ENCODE peak calls at places on chromosomes 5 and 9, in seven cellular contexts. One of them, this sample, is unnamed.

GRCh38 chr9:123669355-123669754 is 260.6 kb downstream of the DENND1A start:
- DNase-seq in GM13977: no peak
- DNase-seq in Panc1: no peak
- DNase-seq in foreskin fibroblast: no peak
- DNase-seq in Peyer's patch: no peak
- DNase-seq in fibroblast of mammary gland: no peak
- DNase-seq in tibial artery: no peak
- DNase-seq in this sample: no peak

GRCh38 chr5:6717687-6718086 is 4.5 kb downstream of the TENT4A start:
- DNase-seq in GM13977: no peak
- DNase-seq in Panc1: no peak
- DNase-seq in foreskin fibroblast: no peak
- DNase-seq in Peyer's patch: no peak
- DNase-seq in fibroblast of mammary gland: no peak
- DNase-seq in tibial artery: no peak
- DNase-seq in this sample: no peak

GRCh38 chr5:44645502-44645901 is 163.2 kb upstream of the MRPS30 start:
- DNase-seq in GM13977: no peak
- DNase-seq in Panc1: no peak
- DNase-seq in foreskin fibroblast: no peak
- DNase-seq in Peyer's patch: no peak
- DNase-seq in fibroblast of mammary gland: no peak
- DNase-seq in tibial artery: no peak
- DNase-seq in this sample: no peak

GRCh38 chr9:73855206-73855605 is 641.9 kb upstream of the RORB start:
- DNase-seq in GM13977: no peak
- DNase-seq in Panc1: no peak
- DNase-seq in foreskin fibroblast: no peak
- DNase-seq in Peyer's patch: no peak
- DNase-seq in fibroblast of mammary gland: no peak
- DNase-seq in tibial artery: no peak
- DNase-seq in this sample: no peak

GRCh38 chr5:140293091-140293996 is 9.6 kb downstream of the PFDN1 start:
- DNase-seq in GM13977: no peak
- DNase-seq in Panc1: no peak
- DNase-seq in foreskin fibroblast: peak; percentile 58
- DNase-seq in Peyer's patch: no peak
- DNase-seq in fibroblast of mammary gland: peak; percentile 66
- DNase-seq in tibial artery: no peak
- DNase-seq in this sample: no peak

GRCh38 chr5:173781826-173782670 is 106.1 kb upstream of the CPEB4 start:
- DNase-seq in GM13977: no peak
- DNase-seq in Panc1: peak; percentile 42
- DNase-seq in foreskin fibroblast: peak; percentile 97
- DNase-seq in Peyer's patch: peak; percentile 93
- DNase-seq in fibroblast of mammary gland: peak; percentile 96
- DNase-seq in tibial artery: peak; percentile 90
- DNase-seq in this sample: peak; percentile 17

GRCh38 chr9:97740848-97741821 is 44.0 kb upstream of the XPA start:
- DNase-seq in GM13977: peak; percentile 48
- DNase-seq in Panc1: no peak
- DNase-seq in foreskin fibroblast: peak; percentile 68
- DNase-seq in Peyer's patch: peak; percentile 52
- DNase-seq in fibroblast of mammary gland: peak; percentile 42
- DNase-seq in tibial artery: peak; percentile 26
- DNase-seq in this sample: peak; percentile 60

GRCh38 chr9:136765041-136765440 is 723 bp upstream of the LCN15 start:
- DNase-seq in GM13977: peak; percentile 7
- DNase-seq in Panc1: no peak
- DNase-seq in foreskin fibroblast: no peak
- DNase-seq in Peyer's patch: no peak
- DNase-seq in fibroblast of mammary gland: no peak
- DNase-seq in tibial artery: no peak
- DNase-seq in this sample: no peak

DNA sequence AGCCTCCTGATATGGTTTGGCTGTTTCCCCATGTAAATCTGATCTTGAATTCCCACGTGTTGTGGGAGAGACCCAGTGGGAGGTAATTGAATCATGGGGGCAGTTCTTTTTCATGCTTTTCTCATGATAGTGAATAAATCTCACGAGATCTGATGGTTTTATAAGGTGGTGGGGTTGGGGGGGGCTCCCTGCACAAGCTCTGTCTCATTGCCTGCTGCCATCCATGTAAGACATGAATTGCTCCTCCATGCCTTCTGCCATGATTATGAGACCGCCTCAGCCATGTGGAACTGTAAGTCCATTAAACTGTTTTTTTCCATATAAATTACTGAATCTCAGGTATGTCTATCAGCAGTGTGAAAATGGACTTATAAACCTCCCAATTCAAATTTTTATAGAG is 12.8 kb downstream of the XRCC4 start:
- DNase-seq in GM13977: no peak
- DNase-seq in Panc1: no peak
- DNase-seq in foreskin fibroblast: no peak
- DNase-seq in Peyer's patch: no peak
- DNase-seq in fibroblast of mammary gland: no peak
- DNase-seq in tibial artery: no peak
- DNase-seq in this sample: no peak
- TF ChIP-seq CTCF in GM13977: no peak
- TF ChIP-seq CTCF in Panc1: no peak
- TF ChIP-seq CTCF in foreskin fibroblast: no peak
- TF ChIP-seq CTCF in Peyer's patch: no peak
- TF ChIP-seq CTCF in fibroblast of mammary gland: no peak
- TF ChIP-seq CTCF in tibial artery: no peak
- TF ChIP-seq CTCF in this sample: no peak

GRCh38 chr5:170792878-170793277 is 9.4 kb downstream of the GABRP start:
- DNase-seq in GM13977: no peak
- DNase-seq in Panc1: no peak
- DNase-seq in foreskin fibroblast: no peak
- DNase-seq in Peyer's patch: no peak
- DNase-seq in fibroblast of mammary gland: no peak
- DNase-seq in tibial artery: no peak
- DNase-seq in this sample: no peak

GRCh38 chr5:170783498-170784247 is at the start of gene GABRP:
- DNase-seq in GM13977: no peak
- DNase-seq in Panc1: no peak
- DNase-seq in foreskin fibroblast: no peak
- DNase-seq in Peyer's patch: no peak
- DNase-seq in fibroblast of mammary gland: no peak
- DNase-seq in tibial artery: no peak
- DNase-seq in this sample: no peak

GRCh38 chr5:170787216-170787615 is 3.7 kb downstream of the GABRP start:
- DNase-seq in GM13977: no peak
- DNase-seq in Panc1: no peak
- DNase-seq in foreskin fibroblast: no peak
- DNase-seq in Peyer's patch: no peak
- DNase-seq in fibroblast of mammary gland: no peak
- DNase-seq in tibial artery: no peak
- DNase-seq in this sample: no peak

GRCh38 chr5:170791325-170791954 is 7.9 kb downstream of the GABRP start:
- DNase-seq in GM13977: peak; percentile 42
- DNase-seq in Panc1: no peak
- DNase-seq in foreskin fibroblast: peak; percentile 42
- DNase-seq in Peyer's patch: peak; percentile 81
- DNase-seq in fibroblast of mammary gland: peak; percentile 58
- DNase-seq in tibial artery: peak; percentile 58
- DNase-seq in this sample: peak; percentile 70

DNA sequence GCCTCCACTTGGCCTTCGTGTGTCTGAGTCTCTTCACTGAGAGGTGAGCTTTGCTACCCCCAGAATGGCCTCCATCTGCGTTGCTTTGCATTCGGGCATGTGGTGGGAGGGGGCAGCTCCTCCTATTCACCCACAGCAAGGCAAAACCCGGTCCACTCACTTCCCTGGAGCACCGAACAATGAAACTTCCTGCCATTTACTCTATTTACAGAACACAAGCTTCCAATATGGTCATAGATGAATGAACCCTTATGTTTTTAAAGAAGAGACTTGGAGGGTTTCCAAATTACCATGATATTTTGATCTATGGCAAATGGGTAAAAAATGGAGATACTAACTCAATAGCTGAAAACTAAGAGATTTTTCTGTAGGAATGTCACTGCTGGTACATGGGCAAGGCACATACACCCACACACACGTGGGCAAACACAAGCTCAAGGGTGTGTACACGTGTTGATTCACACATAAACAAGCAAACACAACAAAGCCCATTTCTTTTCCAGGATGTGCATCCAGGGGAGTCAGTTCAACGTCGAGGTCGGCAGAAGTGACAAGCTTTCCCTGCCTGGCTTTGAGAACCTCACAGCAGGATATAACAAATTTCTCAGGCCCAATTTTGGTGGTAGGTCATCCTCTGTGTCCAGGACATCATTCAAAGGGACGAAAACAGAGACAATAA is 5.2 kb downstream of the GABRP start:
- DNase-seq in GM13977: no peak
- DNase-seq in Panc1: no peak
- DNase-seq in foreskin fibroblast: no peak
- DNase-seq in Peyer's patch: no peak
- DNase-seq in fibroblast of mammary gland: no peak
- DNase-seq in tibial artery: no peak
- DNase-seq in this sample: no peak
- TF ChIP-seq CTCF in GM13977: no peak
- TF ChIP-seq CTCF in Panc1: no peak
- TF ChIP-seq CTCF in foreskin fibroblast: no peak
- TF ChIP-seq CTCF in Peyer's patch: no peak
- TF ChIP-seq CTCF in fibroblast of mammary gland: no peak
- TF ChIP-seq CTCF in tibial artery: no peak
- TF ChIP-seq CTCF in this sample: no peak

DNA sequence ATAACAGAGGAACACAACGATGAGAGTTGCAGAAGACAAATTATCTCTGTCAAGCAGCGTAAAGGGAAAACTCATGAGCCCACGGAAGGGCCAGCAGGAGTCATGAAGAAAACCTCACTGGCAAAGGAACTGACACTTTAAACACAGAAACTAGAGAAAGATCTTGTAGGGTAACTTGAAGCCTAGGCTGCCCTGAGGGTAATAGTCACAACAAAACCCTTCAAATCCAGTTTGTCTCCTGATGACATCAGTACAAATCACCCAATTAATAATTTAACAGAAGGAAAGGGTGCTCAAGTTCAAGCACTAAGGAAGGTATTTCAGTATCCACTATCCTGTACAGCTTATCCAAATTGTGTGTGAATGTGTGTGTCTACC is 549.1 kb downstream of the MTRR start:
- DNase-seq in GM13977: no peak
- DNase-seq in Panc1: no peak
- DNase-seq in foreskin fibroblast: peak; percentile 36
- DNase-seq in Peyer's patch: no peak
- DNase-seq in fibroblast of mammary gland: no peak
- DNase-seq in tibial artery: no peak
- DNase-seq in this sample: no peak
- TF ChIP-seq CTCF in GM13977: no peak
- TF ChIP-seq CTCF in Panc1: no peak
- TF ChIP-seq CTCF in foreskin fibroblast: no peak
- TF ChIP-seq CTCF in Peyer's patch: no peak
- TF ChIP-seq CTCF in fibroblast of mammary gland: no peak
- TF ChIP-seq CTCF in tibial artery: no peak
- TF ChIP-seq CTCF in this sample: no peak

GRCh38 chr9:119701651-119702050 is 332.4 kb upstream of the BRINP1 start:
- DNase-seq in GM13977: no peak
- DNase-seq in Panc1: no peak
- DNase-seq in foreskin fibroblast: no peak
- DNase-seq in Peyer's patch: no peak
- DNase-seq in fibroblast of mammary gland: no peak
- DNase-seq in tibial artery: no peak
- DNase-seq in this sample: no peak

GRCh38 chr9:119697996-119698395 is 328.8 kb upstream of the BRINP1 start:
- DNase-seq in GM13977: no peak
- DNase-seq in Panc1: no peak
- DNase-seq in foreskin fibroblast: no peak
- DNase-seq in Peyer's patch: no peak
- DNase-seq in fibroblast of mammary gland: no peak
- DNase-seq in tibial artery: no peak
- DNase-seq in this sample: no peak

GRCh38 chr9:119698535-119698934 is 329.3 kb upstream of the BRINP1 start:
- DNase-seq in GM13977: no peak
- DNase-seq in Panc1: no peak
- DNase-seq in foreskin fibroblast: no peak
- DNase-seq in Peyer's patch: no peak
- DNase-seq in fibroblast of mammary gland: no peak
- DNase-seq in tibial artery: no peak
- DNase-seq in this sample: no peak
- TF ChIP-seq CTCF in GM13977: no peak
- TF ChIP-seq CTCF in Panc1: no peak
- TF ChIP-seq CTCF in foreskin fibroblast: no peak
- TF ChIP-seq CTCF in Peyer's patch: no peak
- TF ChIP-seq CTCF in fibroblast of mammary gland: no peak
- TF ChIP-seq CTCF in tibial artery: no peak
- TF ChIP-seq CTCF in this sample: no peak

This sample was measured in neural crest cell.